ENCODE peak calls at places on chromosomes 11 and 22, in five cellular contexts. N, I, L, C and J are unnamed samples. For H3K27me3, the result is how much of the 10 kb centered on the place peaks cover.

GRCh38 chr11:29019960-29020683 is 911.9 kb downstream of the METTL15 start:
- DNase-seq in C (no peak), N (no peak), I (no peak), L (peak), J (no peak)

GRCh38 chr22:25068701-25069100 is 116.2 kb downstream of the KIAA1671 start:
- DNase-seq in C (no peak), N (no peak), I (no peak), L (no peak), J (no peak)

GRCh38 chr11:65987336-65987735 is 14.6 kb downstream of the EIF1AD start:
- DNase-seq in N (no peak), L (no peak), I (no peak), C (no peak), J (no peak)

GRCh38 chr22:26798433-26799065 is 141.2 kb downstream of the MIAT start:
- DNase-seq in I (no peak), C (no peak), L (no peak), N (no peak), J (no peak)

GRCh38 chr22:49983148-49984042 is 22.8 kb downstream of the PIM3 start:
- DNase-seq in C (peak), N (peak), I (no peak), L (no peak), J (no peak)

GRCh38 chr11:124970925-124971324 is 16.9 kb downstream of the CCDC15 start:
- DNase-seq in C (no peak), I (peak), L (peak), N (no peak), J (no peak)

GRCh38 chr11:123454060-123454651 is 24.1 kb downstream of the GRAMD1B start:
- DNase-seq in N (no peak), I (peak), L (peak), C (no peak), J (no peak)

GRCh38 chr11:65616575-65617001 is 1.0 kb downstream of the PCNX3 start:
- DNase-seq in C (no peak), I (no peak), N (no peak), L (no peak), J (no peak)

GRCh38 chr11:64406221-64406946 is 47.4 kb downstream of the RPS6KA4 start:
- DNase-seq in L (no peak), N (peak), C (peak), I (no peak), J (no peak)

GRCh38 chr11:117743121-117743815 is 53.7 kb downstream of the DSCAML1 start:
- DNase-seq in L (no peak), I (no peak), C (no peak), N (no peak), J (no peak)

GRCh38 chr11:122246885-122247284 is 130.9 kb upstream of the BLID start:
- DNase-seq in I (no peak), L (no peak), N (no peak), C (no peak), J (no peak)

GRCh38 chr11:16925495-16926065 is 88.6 kb downstream of the PLEKHA7 start:
- DNase-seq in C (peak), N (peak), I (peak), L (peak), J (no peak)

GRCh38 chr11:2527621-2528291 is 82.9 kb downstream of the KCNQ1 start:
- DNase-seq in I (no peak), C (peak), L (no peak), N (peak), J (no peak)

GRCh38 chr11:133990501-133990900 is 33.7 kb upstream of the IGSF9B start:
- DNase-seq in C (no peak), L (no peak), I (no peak), N (no peak), J (no peak)

GRCh38 chr11:74725701-74726100 is 5.5 kb downstream of the CHRDL2 start:
- DNase-seq in I (no peak), L (no peak), N (no peak), C (no peak), J (no peak)

GRCh38 chr11:15897211-15897960 is 459.0 kb downstream of the SOX6 start:
- DNase-seq in C (no peak), I (peak), L (no peak), N (no peak), J (peak)

GRCh38 chr11:2134022-2135010 is 4.9 kb downstream of the IGF2 start:
- DNase-seq in N (peak), C (no peak), L (no peak), I (no peak), J (no peak)

GRCh38 chr11:35012467-35013191 is 96.2 kb downstream of the PDHX start:
- DNase-seq in C (no peak), I (no peak), N (no peak), L (no peak), J (no peak)

DNA sequence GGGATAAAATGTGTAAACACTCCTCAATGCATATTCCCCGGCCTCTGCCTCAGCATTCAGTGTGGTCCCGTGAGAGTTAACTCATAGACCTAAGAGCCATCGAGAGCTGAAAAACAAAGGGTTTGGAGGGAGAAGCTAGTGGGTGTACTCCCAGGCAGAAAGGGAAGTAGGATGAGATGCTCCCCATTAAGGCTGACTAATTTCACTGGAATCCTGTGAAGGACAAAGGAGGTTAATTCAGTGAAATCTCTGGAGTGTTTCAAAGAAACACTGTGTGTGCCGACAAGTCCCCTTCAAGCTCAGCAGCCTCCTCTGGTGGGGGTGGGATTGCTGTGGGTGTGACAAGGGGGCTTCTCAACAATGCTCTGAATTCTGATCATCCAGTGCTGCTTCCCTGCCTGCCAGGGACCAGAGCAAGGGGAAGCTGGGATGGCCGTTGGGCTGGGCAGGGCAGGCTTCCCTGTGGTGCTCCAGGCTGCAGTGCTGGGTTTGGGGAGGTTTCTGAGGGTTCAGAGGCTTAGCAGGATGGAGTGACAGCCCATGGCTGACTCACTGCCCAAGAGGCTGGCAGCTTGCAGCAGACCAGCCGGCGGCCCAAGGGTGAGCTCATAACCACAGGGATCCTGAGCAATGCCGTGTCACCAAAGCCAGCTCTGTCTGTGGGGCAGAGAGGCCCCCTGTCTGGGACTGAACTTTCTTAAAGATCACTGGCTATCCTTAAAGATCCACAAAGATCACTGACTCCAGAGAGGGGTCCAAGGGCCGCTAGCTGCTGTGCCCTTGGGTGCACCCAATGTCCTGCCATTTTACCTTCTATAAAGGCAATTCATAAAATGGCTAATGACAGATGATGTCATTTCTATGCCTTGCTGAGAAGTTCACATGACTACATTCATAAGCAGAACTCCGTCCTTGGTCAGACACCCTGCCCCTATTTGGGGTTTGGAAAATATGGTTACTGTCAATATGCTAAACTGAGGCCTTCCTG is 61.3 kb upstream of the BMAL1 start:
- DNase-seq in C (no peak), N (no peak), I (peak), L (peak), J (peak)
- TF ChIP-seq CTCF in C (no peak), N (no peak), I (no peak), L (no peak), J (peak)

DNA sequence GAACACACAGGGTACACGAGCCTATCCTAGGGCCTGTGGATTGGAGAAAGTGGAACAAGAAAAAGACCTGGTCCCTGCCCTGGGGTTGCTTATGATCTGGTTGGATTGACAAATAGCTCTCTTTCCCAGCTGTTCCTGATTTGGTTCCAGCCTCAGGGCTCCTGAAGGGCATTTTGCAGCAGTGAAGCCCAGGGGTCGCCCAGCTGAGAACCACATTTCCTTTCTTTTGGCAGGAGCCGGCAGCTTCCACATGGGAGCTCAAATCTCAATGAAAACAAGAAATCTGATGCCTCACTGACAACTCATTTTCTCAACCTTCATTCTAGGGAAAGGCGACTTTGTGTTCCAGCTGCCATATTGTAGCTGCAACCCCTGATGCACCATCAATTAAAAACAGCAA is 140.6 kb upstream of the CADM1 start:
- DNase-seq in L (no peak), C (no peak), I (no peak), N (no peak), J (no peak)
- H3K27me3 ChIP-seq in L (under half), C (under half), I (half or more), N (under half), J (under half)

GRCh38 chr22:36160499-36160942 is at the start of gene APOL3:
- DNase-seq in N (no peak), C (peak), L (no peak), I (no peak), J (no peak)

GRCh38 chr22:36165161-36165560 is 4.6 kb upstream of the APOL3 start:
- DNase-seq in I (no peak), C (no peak), N (no peak), L (no peak), J (no peak)

GRCh38 chr22:36164621-36165020 is 4.1 kb upstream of the APOL3 start:
- DNase-seq in C (no peak), I (no peak), L (no peak), N (no peak), J (no peak)

GRCh38 chr22:36163497-36163896 is 2.9 kb upstream of the APOL3 start:
- DNase-seq in C (no peak), L (no peak), N (no peak), I (no peak), J (no peak)

DNA sequence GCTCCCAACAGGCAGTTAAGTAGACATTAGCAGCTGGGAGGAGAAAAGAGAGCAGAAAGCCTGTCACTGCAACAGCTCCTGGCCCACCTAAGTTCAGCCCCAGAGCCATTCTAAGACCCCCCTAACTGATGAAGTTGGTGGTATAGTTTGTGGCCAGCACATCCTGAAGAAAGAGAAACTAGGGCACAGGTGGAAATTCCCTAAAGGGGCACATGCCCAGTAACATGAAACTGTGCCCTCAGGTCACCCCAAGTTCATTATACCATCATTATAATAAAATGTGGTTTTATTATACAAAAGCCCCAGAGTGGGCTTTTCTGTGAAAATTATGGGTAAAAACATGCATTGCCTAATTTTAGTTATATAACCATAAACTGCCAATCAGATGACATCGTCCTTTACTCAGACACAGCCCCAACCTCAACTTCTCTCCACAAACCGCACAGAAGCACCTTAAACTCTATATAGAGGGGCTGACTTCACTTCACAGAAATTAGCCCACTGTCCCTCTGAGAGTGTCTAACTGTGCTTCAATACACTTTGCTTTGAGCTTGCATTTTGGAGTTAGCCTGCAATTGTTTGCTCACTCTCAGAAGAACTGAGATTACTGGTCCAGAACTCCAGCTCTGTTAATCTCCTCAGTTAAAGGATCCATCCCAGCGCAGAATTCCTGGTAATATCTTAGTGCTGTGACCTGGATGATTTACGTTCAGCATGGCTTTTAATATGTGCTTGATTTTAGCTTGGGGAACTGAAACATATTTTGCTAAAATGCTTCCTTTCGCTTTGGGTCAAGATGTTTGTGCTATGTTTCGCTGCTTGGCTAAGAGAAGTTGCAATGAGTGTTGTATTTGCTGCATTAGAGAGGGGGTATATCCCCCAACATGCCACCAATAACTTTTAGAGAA is 1.8 kb upstream of the APOL3 start:
- DNase-seq in L (no peak), N (no peak), I (no peak), C (no peak), J (no peak)
- H3K4me3 ChIP-seq in L (no peak), N (no peak), I (no peak), C (no peak), J (no peak)

DNA sequence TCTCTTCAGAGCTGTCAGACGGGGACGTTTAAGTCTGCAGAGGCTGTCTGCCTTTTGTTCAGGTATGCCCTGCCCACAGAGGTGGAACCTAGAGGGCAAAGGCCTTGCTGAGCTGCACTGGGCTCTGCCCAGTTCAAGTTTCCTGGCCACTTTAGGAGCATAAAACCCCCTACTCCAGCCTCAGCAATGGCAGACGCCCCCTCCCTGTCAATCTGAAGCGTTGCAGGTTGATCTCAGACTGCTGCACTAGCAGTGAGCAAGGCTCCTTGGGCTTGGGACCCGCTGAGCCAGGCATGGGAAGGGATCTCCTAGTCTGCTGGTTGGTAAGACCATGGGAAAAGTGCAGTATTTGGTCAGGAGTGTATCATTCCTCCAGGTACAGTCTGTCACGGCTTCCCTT is 66.6 kb upstream of the TP53I11 start:
- DNase-seq in C (no peak), I (no peak), L (no peak), N (no peak), J (no peak)
- TF ChIP-seq CTCF in C (no peak), I (peak), L (peak), N (peak), J (peak)